ENCODE peak calls at places on chromosome 14, in seven cellular contexts. One of them, this sample, is unnamed.

GRCh38 chr14:104650057-104650980 is 39.1 kb upstream of the INF2 start:
- DNase-seq in stromal cell of bone marrow: peak
- DNase-seq in SW 1271: no peak
- DNase-seq in mesothelial cell of epicardium: peak
- DNase-seq in esophagus muscularis mucosa: no peak
- DNase-seq in naive thymus-derived CD4-positive, alpha-beta T cell: peak
- DNase-seq in activated gamma-delta T cell treated with Interleukin-2 at 50 U/mL for 16 hours: peak
- DNase-seq in this sample: peak

GRCh38 chr14:51868405-51868804 is 8.0 kb downstream of the GNG2 start:
- DNase-seq in stromal cell of bone marrow: no peak
- DNase-seq in SW 1271: no peak
- DNase-seq in mesothelial cell of epicardium: no peak
- DNase-seq in esophagus muscularis mucosa: no peak
- DNase-seq in naive thymus-derived CD4-positive, alpha-beta T cell: no peak
- DNase-seq in activated gamma-delta T cell treated with Interleukin-2 at 50 U/mL for 16 hours: no peak
- DNase-seq in this sample: no peak

GRCh38 chr14:55336161-55336560 is 64.9 kb downstream of the FBXO34 start:
- DNase-seq in stromal cell of bone marrow: no peak
- DNase-seq in SW 1271: no peak
- DNase-seq in mesothelial cell of epicardium: no peak
- DNase-seq in esophagus muscularis mucosa: no peak
- DNase-seq in naive thymus-derived CD4-positive, alpha-beta T cell: peak
- DNase-seq in activated gamma-delta T cell treated with Interleukin-2 at 50 U/mL for 16 hours: peak
- DNase-seq in this sample: peak

GRCh38 chr14:81435578-81436295 is 35.6 kb upstream of the STON2 start:
- DNase-seq in stromal cell of bone marrow: no peak
- DNase-seq in SW 1271: no peak
- DNase-seq in mesothelial cell of epicardium: peak
- DNase-seq in esophagus muscularis mucosa: no peak
- DNase-seq in naive thymus-derived CD4-positive, alpha-beta T cell: peak
- DNase-seq in activated gamma-delta T cell treated with Interleukin-2 at 50 U/mL for 16 hours: peak
- DNase-seq in this sample: no peak

GRCh38 chr14:104362761-104363605 is 216.6 kb upstream of the C14orf180 start:
- DNase-seq in stromal cell of bone marrow: no peak
- DNase-seq in SW 1271: no peak
- DNase-seq in mesothelial cell of epicardium: no peak
- DNase-seq in esophagus muscularis mucosa: no peak
- DNase-seq in naive thymus-derived CD4-positive, alpha-beta T cell: no peak
- DNase-seq in activated gamma-delta T cell treated with Interleukin-2 at 50 U/mL for 16 hours: no peak
- DNase-seq in this sample: no peak

GRCh38 chr14:96624661-96625435 is 122.7 kb downstream of the PAPOLA start:
- DNase-seq in stromal cell of bone marrow: no peak
- DNase-seq in SW 1271: no peak
- DNase-seq in mesothelial cell of epicardium: no peak
- DNase-seq in esophagus muscularis mucosa: no peak
- DNase-seq in naive thymus-derived CD4-positive, alpha-beta T cell: no peak
- DNase-seq in activated gamma-delta T cell treated with Interleukin-2 at 50 U/mL for 16 hours: no peak
- DNase-seq in this sample: no peak

GRCh38 chr14:73188501-73188903 is 48.8 kb upstream of the PAPLN start:
- DNase-seq in stromal cell of bone marrow: peak
- DNase-seq in SW 1271: no peak
- DNase-seq in mesothelial cell of epicardium: no peak
- DNase-seq in esophagus muscularis mucosa: no peak
- DNase-seq in naive thymus-derived CD4-positive, alpha-beta T cell: no peak
- DNase-seq in activated gamma-delta T cell treated with Interleukin-2 at 50 U/mL for 16 hours: no peak
- DNase-seq in this sample: peak

GRCh38 chr14:63862163-63862562 is 9.4 kb downstream of the SYNE2 start:
- DNase-seq in stromal cell of bone marrow: no peak
- DNase-seq in SW 1271: no peak
- DNase-seq in mesothelial cell of epicardium: no peak
- DNase-seq in esophagus muscularis mucosa: no peak
- DNase-seq in naive thymus-derived CD4-positive, alpha-beta T cell: no peak
- DNase-seq in activated gamma-delta T cell treated with Interleukin-2 at 50 U/mL for 16 hours: no peak
- DNase-seq in this sample: no peak

GRCh38 chr14:64841121-64841611 is 38.5 kb downstream of the SPTB start:
- DNase-seq in stromal cell of bone marrow: peak
- DNase-seq in SW 1271: peak
- DNase-seq in mesothelial cell of epicardium: no peak
- DNase-seq in esophagus muscularis mucosa: no peak
- DNase-seq in naive thymus-derived CD4-positive, alpha-beta T cell: no peak
- DNase-seq in activated gamma-delta T cell treated with Interleukin-2 at 50 U/mL for 16 hours: no peak
- DNase-seq in this sample: peak

GRCh38 chr14:105118646-105119409 is 49.7 kb downstream of the JAG2 start:
- DNase-seq in stromal cell of bone marrow: no peak
- DNase-seq in SW 1271: no peak
- DNase-seq in mesothelial cell of epicardium: peak
- DNase-seq in esophagus muscularis mucosa: no peak
- DNase-seq in naive thymus-derived CD4-positive, alpha-beta T cell: no peak
- DNase-seq in activated gamma-delta T cell treated with Interleukin-2 at 50 U/mL for 16 hours: no peak
- DNase-seq in this sample: no peak

GRCh38 chr14:53278602-53279506 is 125.7 kb upstream of the DDHD1 start:
- DNase-seq in stromal cell of bone marrow: no peak
- DNase-seq in SW 1271: no peak
- DNase-seq in mesothelial cell of epicardium: no peak
- DNase-seq in esophagus muscularis mucosa: no peak
- DNase-seq in naive thymus-derived CD4-positive, alpha-beta T cell: no peak
- DNase-seq in activated gamma-delta T cell treated with Interleukin-2 at 50 U/mL for 16 hours: no peak
- DNase-seq in this sample: no peak

GRCh38 chr14:104424406-104425072 is 155.0 kb upstream of the C14orf180 start:
- DNase-seq in stromal cell of bone marrow: no peak
- DNase-seq in SW 1271: no peak
- DNase-seq in mesothelial cell of epicardium: peak
- DNase-seq in esophagus muscularis mucosa: peak
- DNase-seq in naive thymus-derived CD4-positive, alpha-beta T cell: no peak
- DNase-seq in activated gamma-delta T cell treated with Interleukin-2 at 50 U/mL for 16 hours: no peak
- DNase-seq in this sample: no peak

GRCh38 chr14:23543403-23543802 is 8.2 kb downstream of the ZFHX2 start:
- DNase-seq in stromal cell of bone marrow: no peak
- DNase-seq in SW 1271: no peak
- DNase-seq in mesothelial cell of epicardium: no peak
- DNase-seq in esophagus muscularis mucosa: no peak
- DNase-seq in naive thymus-derived CD4-positive, alpha-beta T cell: no peak
- DNase-seq in activated gamma-delta T cell treated with Interleukin-2 at 50 U/mL for 16 hours: no peak
- DNase-seq in this sample: no peak

GRCh38 chr14:91330111-91330696 is 85.7 kb upstream of the GPR68 start:
- DNase-seq in stromal cell of bone marrow: no peak
- DNase-seq in SW 1271: no peak
- DNase-seq in mesothelial cell of epicardium: no peak
- DNase-seq in esophagus muscularis mucosa: no peak
- DNase-seq in naive thymus-derived CD4-positive, alpha-beta T cell: no peak
- DNase-seq in activated gamma-delta T cell treated with Interleukin-2 at 50 U/mL for 16 hours: no peak
- DNase-seq in this sample: no peak

GRCh38 chr14:74518221-74518620 is 24.7 kb downstream of the ISCA2 start:
- DNase-seq in stromal cell of bone marrow: no peak
- DNase-seq in SW 1271: no peak
- DNase-seq in mesothelial cell of epicardium: no peak
- DNase-seq in esophagus muscularis mucosa: no peak
- DNase-seq in naive thymus-derived CD4-positive, alpha-beta T cell: no peak
- DNase-seq in activated gamma-delta T cell treated with Interleukin-2 at 50 U/mL for 16 hours: no peak
- DNase-seq in this sample: no peak

GRCh38 chr14:53570411-53571387 is 385.9 kb downstream of the BMP4 start:
- DNase-seq in stromal cell of bone marrow: no peak
- DNase-seq in SW 1271: no peak
- DNase-seq in mesothelial cell of epicardium: no peak
- DNase-seq in esophagus muscularis mucosa: no peak
- DNase-seq in naive thymus-derived CD4-positive, alpha-beta T cell: no peak
- DNase-seq in activated gamma-delta T cell treated with Interleukin-2 at 50 U/mL for 16 hours: no peak
- DNase-seq in this sample: no peak

GRCh38 chr14:40850191-40850590 is 756.5 kb upstream of the LRFN5 start:
- DNase-seq in stromal cell of bone marrow: no peak
- DNase-seq in SW 1271: no peak
- DNase-seq in mesothelial cell of epicardium: no peak
- DNase-seq in esophagus muscularis mucosa: no peak
- DNase-seq in naive thymus-derived CD4-positive, alpha-beta T cell: no peak
- DNase-seq in activated gamma-delta T cell treated with Interleukin-2 at 50 U/mL for 16 hours: no peak
- DNase-seq in this sample: no peak

GRCh38 chr14:55245657-55246268 is 25.5 kb upstream of the FBXO34 start:
- DNase-seq in stromal cell of bone marrow: peak
- DNase-seq in SW 1271: no peak
- DNase-seq in mesothelial cell of epicardium: no peak
- DNase-seq in esophagus muscularis mucosa: no peak
- DNase-seq in naive thymus-derived CD4-positive, alpha-beta T cell: peak
- DNase-seq in activated gamma-delta T cell treated with Interleukin-2 at 50 U/mL for 16 hours: peak
- DNase-seq in this sample: peak

GRCh38 chr14:59520224-59520623 is 35.9 kb downstream of the JKAMP start:
- DNase-seq in stromal cell of bone marrow: no peak
- DNase-seq in SW 1271: no peak
- DNase-seq in mesothelial cell of epicardium: no peak
- DNase-seq in esophagus muscularis mucosa: no peak
- DNase-seq in naive thymus-derived CD4-positive, alpha-beta T cell: no peak
- DNase-seq in activated gamma-delta T cell treated with Interleukin-2 at 50 U/mL for 16 hours: no peak
- DNase-seq in this sample: no peak

GRCh38 chr14:21106191-21106505 is 5.3 kb downstream of the TMEM253 start:
- DNase-seq in stromal cell of bone marrow: no peak
- DNase-seq in SW 1271: no peak
- DNase-seq in mesothelial cell of epicardium: no peak
- DNase-seq in esophagus muscularis mucosa: no peak
- DNase-seq in naive thymus-derived CD4-positive, alpha-beta T cell: no peak
- DNase-seq in activated gamma-delta T cell treated with Interleukin-2 at 50 U/mL for 16 hours: no peak
- DNase-seq in this sample: no peak

GRCh38 chr14:95514131-95515079 is 2.0 kb downstream of the SYNE3 start:
- DNase-seq in stromal cell of bone marrow: no peak
- DNase-seq in SW 1271: no peak
- DNase-seq in mesothelial cell of epicardium: no peak
- DNase-seq in esophagus muscularis mucosa: no peak
- DNase-seq in naive thymus-derived CD4-positive, alpha-beta T cell: no peak
- DNase-seq in activated gamma-delta T cell treated with Interleukin-2 at 50 U/mL for 16 hours: no peak
- DNase-seq in this sample: no peak

GRCh38 chr14:95489163-95489887 is 27.1 kb downstream of the SYNE3 start:
- DNase-seq in stromal cell of bone marrow: no peak
- DNase-seq in SW 1271: no peak
- DNase-seq in mesothelial cell of epicardium: no peak
- DNase-seq in esophagus muscularis mucosa: no peak
- DNase-seq in naive thymus-derived CD4-positive, alpha-beta T cell: no peak
- DNase-seq in activated gamma-delta T cell treated with Interleukin-2 at 50 U/mL for 16 hours: no peak
- DNase-seq in this sample: no peak

GRCh38 chr14:69654109-69654508 is 42.7 kb downstream of the SUSD6 start:
- DNase-seq in stromal cell of bone marrow: no peak
- DNase-seq in SW 1271: no peak
- DNase-seq in mesothelial cell of epicardium: no peak
- DNase-seq in esophagus muscularis mucosa: no peak
- DNase-seq in naive thymus-derived CD4-positive, alpha-beta T cell: no peak
- DNase-seq in activated gamma-delta T cell treated with Interleukin-2 at 50 U/mL for 16 hours: no peak
- DNase-seq in this sample: no peak

GRCh38 chr14:44640416-44640815 is 133.3 kb upstream of the FSCB start:
- DNase-seq in stromal cell of bone marrow: no peak
- DNase-seq in SW 1271: no peak
- DNase-seq in mesothelial cell of epicardium: no peak
- DNase-seq in esophagus muscularis mucosa: no peak
- DNase-seq in naive thymus-derived CD4-positive, alpha-beta T cell: no peak
- DNase-seq in activated gamma-delta T cell treated with Interleukin-2 at 50 U/mL for 16 hours: no peak
- DNase-seq in this sample: no peak

GRCh38 chr14:104087981-104088850 is 2.7 kb downstream of the ASPG start:
- DNase-seq in stromal cell of bone marrow: no peak
- DNase-seq in SW 1271: no peak
- DNase-seq in mesothelial cell of epicardium: no peak
- DNase-seq in esophagus muscularis mucosa: no peak
- DNase-seq in naive thymus-derived CD4-positive, alpha-beta T cell: no peak
- DNase-seq in activated gamma-delta T cell treated with Interleukin-2 at 50 U/mL for 16 hours: no peak
- DNase-seq in this sample: no peak

GRCh38 chr14:75125617-75126016 is 1.2 kb downstream of the NEK9 start:
- DNase-seq in stromal cell of bone marrow: peak
- DNase-seq in SW 1271: no peak
- DNase-seq in mesothelial cell of epicardium: no peak
- DNase-seq in esophagus muscularis mucosa: no peak
- DNase-seq in naive thymus-derived CD4-positive, alpha-beta T cell: no peak
- DNase-seq in activated gamma-delta T cell treated with Interleukin-2 at 50 U/mL for 16 hours: no peak
- DNase-seq in this sample: peak

GRCh38 chr14:92033912-92034687 is 5.8 kb downstream of the TRIP11 start:
- DNase-seq in stromal cell of bone marrow: no peak
- DNase-seq in SW 1271: no peak
- DNase-seq in mesothelial cell of epicardium: no peak
- DNase-seq in esophagus muscularis mucosa: no peak
- DNase-seq in naive thymus-derived CD4-positive, alpha-beta T cell: no peak
- DNase-seq in activated gamma-delta T cell treated with Interleukin-2 at 50 U/mL for 16 hours: no peak
- DNase-seq in this sample: no peak

GRCh38 chr14:89056394-89056793 is 231.9 kb downstream of the TTC8 start:
- DNase-seq in stromal cell of bone marrow: no peak
- DNase-seq in SW 1271: no peak
- DNase-seq in mesothelial cell of epicardium: no peak
- DNase-seq in esophagus muscularis mucosa: no peak
- DNase-seq in naive thymus-derived CD4-positive, alpha-beta T cell: no peak
- DNase-seq in activated gamma-delta T cell treated with Interleukin-2 at 50 U/mL for 16 hours: no peak
- DNase-seq in this sample: no peak

GRCh38 chr14:100147181-100147631 is 12.2 kb downstream of the DEGS2 start:
- DNase-seq in stromal cell of bone marrow: no peak
- DNase-seq in SW 1271: no peak
- DNase-seq in mesothelial cell of epicardium: no peak
- DNase-seq in esophagus muscularis mucosa: no peak
- DNase-seq in naive thymus-derived CD4-positive, alpha-beta T cell: peak
- DNase-seq in activated gamma-delta T cell treated with Interleukin-2 at 50 U/mL for 16 hours: peak
- DNase-seq in this sample: no peak

GRCh38 chr14:53845813-53846693 is 110.6 kb downstream of the BMP4 start:
- DNase-seq in stromal cell of bone marrow: no peak
- DNase-seq in SW 1271: no peak
- DNase-seq in mesothelial cell of epicardium: no peak
- DNase-seq in esophagus muscularis mucosa: peak
- DNase-seq in naive thymus-derived CD4-positive, alpha-beta T cell: no peak
- DNase-seq in activated gamma-delta T cell treated with Interleukin-2 at 50 U/mL for 16 hours: no peak
- DNase-seq in this sample: no peak

GRCh38 chr14:88242426-88242825 is 80.6 kb downstream of the KCNK10 start:
- DNase-seq in stromal cell of bone marrow: no peak
- DNase-seq in SW 1271: no peak
- DNase-seq in mesothelial cell of epicardium: no peak
- DNase-seq in esophagus muscularis mucosa: no peak
- DNase-seq in naive thymus-derived CD4-positive, alpha-beta T cell: no peak
- DNase-seq in activated gamma-delta T cell treated with Interleukin-2 at 50 U/mL for 16 hours: no peak
- DNase-seq in this sample: no peak

GRCh38 chr14:94638330-94638729 is 26.1 kb downstream of the SERPINA3 start:
- DNase-seq in stromal cell of bone marrow: no peak
- DNase-seq in SW 1271: no peak
- DNase-seq in mesothelial cell of epicardium: no peak
- DNase-seq in esophagus muscularis mucosa: no peak
- DNase-seq in naive thymus-derived CD4-positive, alpha-beta T cell: no peak
- DNase-seq in activated gamma-delta T cell treated with Interleukin-2 at 50 U/mL for 16 hours: no peak
- DNase-seq in this sample: no peak

GRCh38 chr14:41549282-41549681 is 57.4 kb upstream of the LRFN5 start:
- DNase-seq in stromal cell of bone marrow: no peak
- DNase-seq in SW 1271: no peak
- DNase-seq in mesothelial cell of epicardium: no peak
- DNase-seq in esophagus muscularis mucosa: no peak
- DNase-seq in naive thymus-derived CD4-positive, alpha-beta T cell: no peak
- DNase-seq in activated gamma-delta T cell treated with Interleukin-2 at 50 U/mL for 16 hours: no peak
- DNase-seq in this sample: no peak

GRCh38 chr14:65230287-65230728 is 128.0 kb upstream of the MAX start:
- DNase-seq in stromal cell of bone marrow: no peak
- DNase-seq in SW 1271: no peak
- DNase-seq in mesothelial cell of epicardium: no peak
- DNase-seq in esophagus muscularis mucosa: no peak
- DNase-seq in naive thymus-derived CD4-positive, alpha-beta T cell: no peak
- DNase-seq in activated gamma-delta T cell treated with Interleukin-2 at 50 U/mL for 16 hours: no peak
- DNase-seq in this sample: peak

GRCh38 chr14:98946995-98947394 is 325.0 kb downstream of the BCL11B start:
- DNase-seq in stromal cell of bone marrow: no peak
- DNase-seq in SW 1271: no peak
- DNase-seq in mesothelial cell of epicardium: no peak
- DNase-seq in esophagus muscularis mucosa: no peak
- DNase-seq in naive thymus-derived CD4-positive, alpha-beta T cell: no peak
- DNase-seq in activated gamma-delta T cell treated with Interleukin-2 at 50 U/mL for 16 hours: no peak
- DNase-seq in this sample: no peak

GRCh38 chr14:104117341-104118005 is 20.9 kb upstream of the KIF26A start:
- DNase-seq in stromal cell of bone marrow: no peak
- DNase-seq in SW 1271: no peak
- DNase-seq in mesothelial cell of epicardium: peak
- DNase-seq in esophagus muscularis mucosa: no peak
- DNase-seq in naive thymus-derived CD4-positive, alpha-beta T cell: no peak
- DNase-seq in activated gamma-delta T cell treated with Interleukin-2 at 50 U/mL for 16 hours: no peak
- DNase-seq in this sample: no peak

GRCh38 chr14:89219056-89219455 is 198.0 kb downstream of the FOXN3 start:
- DNase-seq in stromal cell of bone marrow: no peak
- DNase-seq in SW 1271: no peak
- DNase-seq in mesothelial cell of epicardium: no peak
- DNase-seq in esophagus muscularis mucosa: no peak
- DNase-seq in naive thymus-derived CD4-positive, alpha-beta T cell: no peak
- DNase-seq in activated gamma-delta T cell treated with Interleukin-2 at 50 U/mL for 16 hours: no peak
- DNase-seq in this sample: no peak

GRCh38 chr14:21057803-21058675 is at the start of gene RNASE8:
- DNase-seq in stromal cell of bone marrow: no peak
- DNase-seq in SW 1271: no peak
- DNase-seq in mesothelial cell of epicardium: no peak
- DNase-seq in esophagus muscularis mucosa: no peak
- DNase-seq in naive thymus-derived CD4-positive, alpha-beta T cell: no peak
- DNase-seq in activated gamma-delta T cell treated with Interleukin-2 at 50 U/mL for 16 hours: no peak
- DNase-seq in this sample: peak